ENCODE peak calls at places on chromosomes 2 and 18, in nine cellular contexts. Q is NB4, A is Peyer's patch, N is adrenal gland, O is H54, G is A549, L is breast epithelium, X is lower leg skin, S is GM12892. K is an unnamed sample.

GRCh38 chr18:58268849-58269248 is 224.8 kb downstream of the NEDD4L start:
- DNase-seq in Q (no peak), A (no peak), N (peak), O (peak), G (peak), L (no peak), X (peak), S (no peak), K (no peak)

GRCh38 chr2:57981369-57981768 is 65.2 kb upstream of the VRK2 start:
- DNase-seq in Q (no peak), A (no peak), N (no peak), O (no peak), G (peak), L (no peak), X (no peak), S (no peak), K (no peak)

GRCh38 chr2:228630786-228631185 is 449.3 kb upstream of the SPHKAP start:
- DNase-seq in Q (no peak), A (no peak), N (no peak), O (no peak), G (no peak), L (no peak), X (no peak), S (no peak), K (no peak)

GRCh38 chr2:120559401-120559800 is 176.3 kb upstream of the GLI2 start:
- DNase-seq in Q (no peak), A (peak), N (no peak), O (peak), G (no peak), L (no peak), X (no peak), S (no peak), K (no peak)

GRCh38 chr2:216222650-216223352 is 113.7 kb downstream of the XRCC5 start:
- DNase-seq in Q (peak), A (no peak), N (no peak), O (peak), G (no peak), L (no peak), X (no peak), S (no peak), K (no peak)

GRCh38 chr2:163733301-163733938 is 2.4 kb downstream of the FIGN start:
- DNase-seq in Q (no peak), A (no peak), N (no peak), O (no peak), G (no peak), L (no peak), X (no peak), S (no peak), K (no peak)

GRCh38 chr2:186927867-186928191 is 78.9 kb upstream of the ZSWIM2 start:
- DNase-seq in Q (no peak), A (no peak), N (no peak), O (no peak), G (no peak), L (no peak), X (no peak), S (no peak), K (no peak)

GRCh38 chr2:239792649-239793010 is 232.5 kb downstream of the NDUFA10 start:
- DNase-seq in Q (no peak), A (peak), N (no peak), O (no peak), G (no peak), L (peak), X (no peak), S (no peak), K (no peak)

GRCh38 chr2:121334581-121335293 is 49.7 kb upstream of the TFCP2L1 start:
- DNase-seq in Q (no peak), A (no peak), N (no peak), O (no peak), G (no peak), L (no peak), X (no peak), S (no peak), K (no peak)

GRCh38 chr2:13067508-13067907 is 350.8 kb downstream of the TRIB2 start:
- DNase-seq in Q (no peak), A (no peak), N (no peak), O (no peak), G (no peak), L (no peak), X (no peak), S (no peak), K (no peak)

GRCh38 chr2:207849443-207849842 is 79.7 kb upstream of the FZD5 start:
- DNase-seq in Q (no peak), A (no peak), N (no peak), O (no peak), G (no peak), L (no peak), X (no peak), S (no peak), K (no peak)

GRCh38 chr2:51013870-51014526 is 17.9 kb downstream of the NRXN1 start:
- DNase-seq in Q (no peak), A (no peak), N (no peak), O (no peak), G (no peak), L (no peak), X (no peak), S (no peak), K (no peak)

GRCh38 chr2:8119782-8120551 is 561.9 kb upstream of the ID2 start:
- DNase-seq in Q (no peak), A (no peak), N (no peak), O (no peak), G (no peak), L (no peak), X (no peak), S (no peak), K (no peak)
- TF ChIP-seq POLR2A in Q (no peak), A (no peak), N (peak), O (no peak), G (no peak), L (no peak), X (no peak), S (no peak), K (no peak)

DNA sequence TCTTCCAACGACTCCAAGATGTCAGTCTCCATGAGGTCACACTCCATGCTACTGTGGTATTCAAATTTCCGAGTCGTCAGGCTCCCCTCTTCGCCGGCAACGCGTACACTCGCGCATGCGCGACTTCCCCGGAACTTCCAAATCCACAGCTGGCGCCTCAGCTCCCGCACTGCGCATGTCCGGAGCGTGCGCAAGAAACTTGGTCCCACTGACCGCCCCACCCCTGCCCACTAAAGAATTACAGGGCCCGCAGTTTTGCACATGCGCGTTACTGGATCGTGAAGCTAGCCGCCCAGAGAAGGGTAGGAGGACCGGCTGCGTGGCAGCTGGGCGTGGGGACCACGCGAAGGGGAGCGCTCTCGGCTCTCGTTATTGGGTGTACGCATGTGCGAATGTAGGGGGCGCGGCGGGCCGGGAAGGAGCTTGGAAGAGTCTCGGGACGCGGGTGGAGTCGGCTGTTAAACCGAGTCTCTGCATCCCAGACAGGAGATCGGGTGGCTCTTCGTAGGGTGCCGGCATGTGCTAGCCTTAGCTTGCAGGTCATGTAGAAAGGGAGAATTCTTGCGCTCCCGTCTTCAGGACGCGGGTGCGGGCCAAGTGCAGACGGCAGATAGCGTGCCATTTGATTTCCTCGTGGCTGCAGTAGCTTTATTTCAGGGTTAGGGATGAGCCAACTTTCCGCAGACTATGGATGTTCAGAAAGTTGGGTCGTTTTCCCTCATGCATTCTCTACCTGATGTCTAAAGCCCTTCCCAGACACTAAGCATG is at the start of gene FAM98A:
- DNase-seq in Q (peak), A (peak), N (peak), O (peak), G (peak), L (peak), X (peak), S (peak), K (peak)
- TF ChIP-seq POLR2A in Q (peak), A (peak), N (peak), O (peak), G (peak), L (no peak), X (no peak), S (peak), K (peak)

GRCh38 chr18:70621710-70622109 is 332.9 kb downstream of the SOCS6 start:
- DNase-seq in Q (peak), A (no peak), N (no peak), O (no peak), G (no peak), L (no peak), X (no peak), S (no peak), K (no peak)
- TF ChIP-seq POLR2A in Q (no peak), A (no peak), N (no peak), O (no peak), G (no peak), L (no peak), X (no peak), S (no peak), K (no peak)

DNA sequence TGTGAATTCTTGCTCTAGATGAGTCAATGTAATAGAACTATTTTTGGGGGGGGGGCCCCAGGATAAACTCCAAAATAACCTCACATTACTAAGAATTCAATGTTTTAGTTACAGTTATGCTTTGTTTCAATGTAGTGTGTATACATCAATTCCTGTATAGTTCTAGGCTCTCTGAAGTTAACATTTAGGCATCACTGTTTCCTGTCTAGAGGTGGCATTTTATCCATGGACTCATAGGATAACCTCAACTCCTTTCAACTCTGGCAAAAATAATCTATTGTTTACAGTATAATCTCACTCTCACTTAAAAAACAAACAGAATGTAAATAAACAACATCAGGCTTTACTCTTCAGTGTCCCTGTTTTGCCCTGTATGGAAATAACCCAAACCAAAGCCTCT is 79.2 kb upstream of the MMADHC start:
- DNase-seq in Q (no peak), A (no peak), N (no peak), O (no peak), G (no peak), L (no peak), X (no peak), S (no peak), K (no peak)
- TF ChIP-seq POLR2A in Q (no peak), A (no peak), N (no peak), O (no peak), G (no peak), L (no peak), X (no peak), S (no peak), K (no peak)

GRCh38 chr2:27080603-27080938 is 2.2 kb downstream of the EMILIN1 start:
- DNase-seq in Q (no peak), A (no peak), N (no peak), O (no peak), G (no peak), L (no peak), X (no peak), S (no peak), K (no peak)

GRCh38 chr2:27077231-27077630 is 1.2 kb upstream of the EMILIN1 start:
- DNase-seq in Q (no peak), A (no peak), N (no peak), O (no peak), G (no peak), L (no peak), X (no peak), S (no peak), K (no peak)

GRCh38 chr2:27080140-27080469 is 1.7 kb downstream of the EMILIN1 start:
- DNase-seq in Q (no peak), A (no peak), N (no peak), O (no peak), G (no peak), L (no peak), X (no peak), S (no peak), K (no peak)

GRCh38 chr2:27079233-27080139 is 1.1 kb downstream of the EMILIN1 start:
- DNase-seq in Q (no peak), A (no peak), N (no peak), O (no peak), G (no peak), L (no peak), X (no peak), S (no peak), K (no peak)

DNA sequence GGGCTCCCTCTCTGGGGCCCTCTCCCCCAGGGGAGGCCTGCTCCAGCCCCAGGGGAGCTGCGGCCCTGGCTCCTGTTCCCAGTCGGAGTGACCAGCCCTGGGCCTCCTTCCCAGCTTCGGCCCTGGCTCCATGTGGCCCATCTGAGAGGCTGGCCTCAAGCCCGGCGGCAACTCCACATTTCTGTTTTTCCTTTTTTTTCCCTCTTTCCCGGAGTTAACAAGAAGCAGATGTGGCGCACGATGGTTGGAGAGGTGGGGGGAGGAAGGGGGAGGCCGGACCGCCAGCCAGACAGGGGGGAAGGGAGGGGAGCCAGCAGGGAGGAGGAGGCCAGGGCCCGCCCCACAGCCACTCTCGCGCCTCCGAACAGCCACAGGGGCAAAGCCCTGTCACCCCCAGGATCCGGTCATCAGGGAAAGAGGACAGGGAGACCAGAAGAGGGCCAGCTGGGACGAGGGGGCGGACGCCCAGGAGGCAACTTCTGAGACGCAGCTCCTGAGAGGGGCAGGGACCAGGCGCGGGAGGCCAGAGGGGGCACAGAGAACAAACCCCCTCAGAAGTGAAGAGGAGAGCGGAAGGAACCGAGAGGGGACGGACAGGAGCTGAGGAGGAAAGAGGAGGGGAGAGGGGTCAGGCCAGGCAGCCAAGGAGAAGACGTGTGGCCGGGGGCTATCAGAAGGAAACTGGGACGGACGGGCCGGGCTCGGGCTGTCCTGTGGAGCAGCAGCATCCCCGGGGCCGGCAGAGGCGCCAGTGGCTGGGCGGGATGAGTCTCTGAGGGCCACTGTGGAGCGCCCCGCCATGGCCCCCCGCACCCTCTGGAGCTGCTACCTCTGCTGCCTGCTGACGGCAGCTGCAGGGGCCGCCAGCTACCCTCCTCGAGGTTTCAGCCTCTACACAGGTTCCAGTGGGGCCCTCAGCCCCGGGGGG is at the start of gene EMILIN1:
- DNase-seq in Q (no peak), A (no peak), N (no peak), O (no peak), G (no peak), L (no peak), X (peak), S (no peak), K (no peak)
- TF ChIP-seq POLR2A in Q (no peak), A (no peak), N (no peak), O (no peak), G (no peak), L (no peak), X (no peak), S (no peak), K (no peak)

DNA sequence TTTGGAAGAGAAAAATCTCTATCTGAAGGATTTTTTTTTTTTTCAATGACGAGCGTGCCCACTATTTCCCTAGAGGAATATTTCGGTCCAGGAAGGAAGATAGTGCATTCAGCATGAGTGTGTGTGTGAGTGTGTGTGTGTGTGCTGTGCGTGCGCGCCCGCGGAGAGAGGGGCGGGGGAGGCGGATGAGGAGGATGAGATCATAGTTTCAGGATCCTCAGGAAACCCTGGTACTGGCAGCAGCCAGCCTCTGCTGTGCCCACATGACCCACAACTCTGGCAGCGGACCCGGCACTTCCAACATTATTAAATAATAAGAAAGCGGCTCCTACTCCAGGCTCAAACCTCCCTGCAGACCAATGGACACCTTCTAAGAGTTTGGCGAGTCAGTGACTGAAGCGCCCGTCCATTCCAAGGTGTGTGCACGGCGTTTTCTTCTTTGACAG is 217.0 kb upstream of the DTNA start:
- DNase-seq in Q (peak), A (peak), N (peak), O (peak), G (no peak), L (peak), X (peak), S (no peak), K (no peak)
- TF ChIP-seq POLR2A in Q (no peak), A (no peak), N (no peak), O (no peak), G (no peak), L (no peak), X (no peak), S (no peak), K (no peak)

GRCh38 chr2:77939801-77940200 is 417.6 kb upstream of the LRRTM4 start:
- DNase-seq in Q (no peak), A (no peak), N (no peak), O (no peak), G (no peak), L (no peak), X (no peak), S (no peak), K (no peak)

GRCh38 chr2:77937366-77937765 is 415.2 kb upstream of the LRRTM4 start:
- DNase-seq in Q (no peak), A (no peak), N (no peak), O (no peak), G (no peak), L (no peak), X (no peak), S (no peak), K (no peak)

GRCh38 chr2:77938462-77938861 is 416.3 kb upstream of the LRRTM4 start:
- DNase-seq in Q (no peak), A (no peak), N (no peak), O (no peak), G (no peak), L (no peak), X (no peak), S (no peak), K (no peak)

GRCh38 chr2:77939370-77939769 is 417.2 kb upstream of the LRRTM4 start:
- DNase-seq in Q (no peak), A (no peak), N (no peak), O (no peak), G (no peak), L (no peak), X (no peak), S (no peak), K (no peak)
- TF ChIP-seq POLR2A in Q (no peak), A (no peak), N (no peak), O (no peak), G (no peak), L (no peak), X (no peak), S (no peak), K (no peak)

DNA sequence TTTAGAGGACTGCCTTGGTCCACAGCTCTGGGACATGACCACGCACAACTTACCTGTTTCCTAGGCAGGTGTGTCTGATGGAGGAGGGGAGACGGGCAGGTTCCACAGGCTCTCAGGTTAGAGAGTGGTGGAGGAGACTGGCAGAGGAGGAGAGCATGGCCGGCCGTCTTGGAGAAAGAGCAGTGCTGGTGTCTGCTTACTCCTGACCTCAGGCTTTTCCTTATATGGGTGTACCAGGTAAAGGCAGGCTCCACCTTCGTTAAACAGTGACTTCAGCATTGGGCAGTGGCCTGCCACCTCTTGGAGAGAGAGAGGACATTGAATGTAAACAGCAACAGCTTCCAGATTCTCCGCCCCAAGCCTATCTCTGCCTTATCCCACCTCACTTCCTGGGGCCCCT is at the start of gene CAPN13:
- DNase-seq in Q (no peak), A (peak), N (no peak), O (no peak), G (no peak), L (peak), X (no peak), S (no peak), K (no peak)
- TF ChIP-seq POLR2A in Q (no peak), A (peak), N (no peak), O (no peak), G (no peak), L (no peak), X (no peak), S (no peak), K (no peak)

K was measured in GM12891.